ENCODE peak calls at places on chromosomes 11 and 22, in four cellular contexts. T, U, Y and D are unnamed samples.

GRCh38 chr22:32646476-32646875 is 155.0 kb upstream of the TIMP3 start:
- DNase-seq in T (no peak), U (no peak), Y (no peak), D (no peak)

GRCh38 chr11:699116-699508 is 3.5 kb downstream of the TMEM80 start:
- DNase-seq in U (no peak), Y (no peak), T (no peak), D (no peak)

GRCh38 chr22:44211256-44211945 is 30.7 kb downstream of the PARVG start:
- DNase-seq in U (no peak), T (no peak), Y (no peak), D (peak)

GRCh38 chr11:96228472-96228871 is 114.5 kb downstream of the MAML2 start:
- DNase-seq in Y (no peak), T (peak), U (no peak), D (no peak)

GRCh38 chr11:93517611-93518010 is 25.6 kb downstream of the SMCO4 start:
- DNase-seq in U (no peak), Y (no peak), T (no peak), D (no peak)

GRCh38 chr11:106594751-106595351 is 423.4 kb downstream of the GUCY1A2 start:
- DNase-seq in Y (no peak), U (no peak), T (no peak), D (no peak)

GRCh38 chr22:40954095-40954494 is 2.9 kb downstream of the RBX1 start:
- DNase-seq in U (no peak), T (no peak), Y (no peak), D (no peak)

GRCh38 chr22:44424131-44424711 is 73.8 kb downstream of the RTL6 start:
- DNase-seq in T (no peak), U (no peak), Y (no peak), D (no peak)

GRCh38 chr11:2538951-2539735 is 94.3 kb downstream of the KCNQ1 start:
- DNase-seq in T (no peak), Y (no peak), U (no peak), D (no peak)

GRCh38 chr11:96254087-96254486 is 88.9 kb downstream of the MAML2 start:
- DNase-seq in U (no peak), Y (peak), T (peak), D (no peak)

GRCh38 chr11:120505801-120506425 is 5.6 kb upstream of the GRIK4 start:
- DNase-seq in Y (no peak), T (no peak), U (no peak), D (no peak)

GRCh38 chr22:38489142-38489541 is 17.0 kb downstream of the DDX17 start:
- DNase-seq in T (no peak), U (no peak), Y (no peak), D (no peak)

GRCh38 chr22:46450931-46451660 is 86.3 kb downstream of the CELSR1 start:
- DNase-seq in Y (no peak), U (no peak), T (no peak), D (no peak)

GRCh38 chr22:50192056-50192824 is 6.5 kb downstream of the TRABD start:
- DNase-seq in T (no peak), U (no peak), Y (peak), D (peak)

GRCh38 chr22:29382575-29383328 is 5.6 kb downstream of the AP1B1 start:
- DNase-seq in U (no peak), T (no peak), Y (no peak), D (no peak)

GRCh38 chr22:19213496-19214473 is 35.2 kb upstream of the SLC25A1 start:
- DNase-seq in U (no peak), Y (no peak), T (no peak), D (no peak)

GRCh38 chr11:64810891-64811272 is 531 bp upstream of the MEN1 start:
- DNase-seq in U (no peak), Y (no peak), T (no peak), D (peak)

GRCh38 chr11:128214263-128214662 is 373.1 kb downstream of the ETS1 start:
- DNase-seq in U (no peak), Y (no peak), T (no peak), D (no peak)

GRCh38 chr11:32087602-32088001 is 3.3 kb upstream of the RCN1 start:
- DNase-seq in U (no peak), Y (no peak), T (peak), D (no peak)

GRCh38 chr11:70581991-70582885 is 183.9 kb downstream of the CTTN start:
- DNase-seq in Y (peak), U (no peak), T (no peak), D (no peak)

GRCh38 chr11:57499413-57499982 is 16.0 kb downstream of the SLC43A1 start:
- DNase-seq in U (peak), T (peak), Y (peak), D (peak)

GRCh38 chr11:75536786-75537629 is 11.3 kb upstream of the GDPD5 start:
- DNase-seq in Y (peak), U (peak), T (peak), D (no peak)

GRCh38 chr11:66543263-66544107 is 2.4 kb downstream of the ZDHHC24 start:
- DNase-seq in U (peak), T (no peak), Y (peak), D (peak)

GRCh38 chr22:40668611-40669390 is 10.5 kb upstream of the MCHR1 start:
- DNase-seq in Y (no peak), T (peak), U (no peak), D (no peak)

GRCh38 chr11:106161775-106162174 is 84.3 kb downstream of the AASDHPPT start:
- DNase-seq in Y (no peak), U (no peak), T (no peak), D (no peak)

GRCh38 chr11:24312464-24313238 is 184.2 kb upstream of the LUZP2 start:
- DNase-seq in T (no peak), U (no peak), Y (no peak), D (no peak)

GRCh38 chr11:10381730-10382129 is 73.3 kb upstream of the AMPD3 start:
- DNase-seq in U (no peak), Y (no peak), T (no peak), D (no peak)

GRCh38 chr11:74009230-74009547 is 304 bp upstream of the UCP3 start:
- DNase-seq in T (no peak), Y (no peak), U (no peak), D (no peak)

GRCh38 chr11:119599864-119600593 is 129.0 kb downstream of the NECTIN1 start:
- DNase-seq in U (no peak), Y (no peak), T (no peak), D (no peak)

GRCh38 chr11:5291207-5291838 is 10.4 kb downstream of the OR51B4 start:
- DNase-seq in T (peak), Y (no peak), U (no peak), D (no peak)

GRCh38 chr11:34359548-34359891 is 1.7 kb upstream of the ABTB2 start:
- DNase-seq in T (no peak), Y (no peak), U (no peak), D (no peak)

GRCh38 chr22:32717337-32718240 is 83.9 kb upstream of the TIMP3 start:
- DNase-seq in T (no peak), U (no peak), Y (no peak), D (no peak)

GRCh38 chr11:70490208-70490607 is 91.9 kb downstream of the CTTN start:
- DNase-seq in U (no peak), T (no peak), Y (no peak), D (peak)

GRCh38 chr22:28855355-28856094 is 27.8 kb upstream of the ZNRF3 start:
- DNase-seq in T (peak), Y (peak), U (no peak), D (no peak)

GRCh38 chr11:59437770-59438169 is 1.5 kb downstream of the OR5A1 start:
- DNase-seq in T (no peak), Y (no peak), U (no peak), D (no peak)

GRCh38 chr22:37179622-37180420 is 8.2 kb downstream of the C1QTNF6 start:
- DNase-seq in U (no peak), Y (no peak), T (no peak), D (peak)

GRCh38 chr22:44920183-44920582 is 89.6 kb downstream of the PHF21B start:
- DNase-seq in T (no peak), U (no peak), Y (no peak), D (no peak)

GRCh38 chr11:65215441-65216076 is 33.8 kb downstream of the CAPN1 start:
- DNase-seq in T (no peak), U (no peak), Y (no peak), D (no peak)